ENCODE peak calls at places on chromosomes 7 and 10, in six cellular contexts. G, E, C, F, J and Z are unnamed samples.

GRCh38 chr7:129006636-129007414 is 48.1 kb downstream of the TNPO3 start:
- DNase-seq in C (no peak), F (peak), E (peak), G (no peak), J (no peak), Z (no peak)

GRCh38 chr10:1061930-1062769 is 6.0 kb downstream of the WDR37 start:
- DNase-seq in G (peak), E (peak), F (peak), J (no peak), C (no peak), Z (no peak)

GRCh38 chr10:62816179-62817119 is at the start of gene EGR2:
- DNase-seq in C (peak), G (peak), J (peak), E (peak), F (peak), Z (peak)

GRCh38 chr10:73183882-73184281 is 16.0 kb downstream of the FAM149B1 start:
- DNase-seq in J (no peak), G (peak), E (peak), F (peak), C (no peak), Z (no peak)

GRCh38 chr7:101779267-101779666 is 38.2 kb upstream of the CUX1 start:
- DNase-seq in F (peak), C (no peak), G (no peak), J (no peak), E (peak), Z (no peak)

GRCh38 chr7:100087055-100087750 is 1.6 kb upstream of the COPS6 start:
- DNase-seq in F (peak), J (no peak), E (peak), C (no peak), G (peak), Z (no peak)

GRCh38 chr10:75410135-75410787 is 8.7 kb upstream of the ZNF503 start:
- DNase-seq in E (no peak), C (peak), G (no peak), F (no peak), J (no peak), Z (no peak)

GRCh38 chr10:36170943-36171501 is 528.9 kb upstream of the FZD8 start:
- DNase-seq in E (no peak), G (no peak), F (no peak), C (no peak), J (no peak), Z (no peak)

GRCh38 chr10:88114368-88114767 is 250.9 kb downstream of the PTEN start:
- DNase-seq in E (peak), G (peak), F (no peak), J (no peak), C (peak), Z (peak)

DNA sequence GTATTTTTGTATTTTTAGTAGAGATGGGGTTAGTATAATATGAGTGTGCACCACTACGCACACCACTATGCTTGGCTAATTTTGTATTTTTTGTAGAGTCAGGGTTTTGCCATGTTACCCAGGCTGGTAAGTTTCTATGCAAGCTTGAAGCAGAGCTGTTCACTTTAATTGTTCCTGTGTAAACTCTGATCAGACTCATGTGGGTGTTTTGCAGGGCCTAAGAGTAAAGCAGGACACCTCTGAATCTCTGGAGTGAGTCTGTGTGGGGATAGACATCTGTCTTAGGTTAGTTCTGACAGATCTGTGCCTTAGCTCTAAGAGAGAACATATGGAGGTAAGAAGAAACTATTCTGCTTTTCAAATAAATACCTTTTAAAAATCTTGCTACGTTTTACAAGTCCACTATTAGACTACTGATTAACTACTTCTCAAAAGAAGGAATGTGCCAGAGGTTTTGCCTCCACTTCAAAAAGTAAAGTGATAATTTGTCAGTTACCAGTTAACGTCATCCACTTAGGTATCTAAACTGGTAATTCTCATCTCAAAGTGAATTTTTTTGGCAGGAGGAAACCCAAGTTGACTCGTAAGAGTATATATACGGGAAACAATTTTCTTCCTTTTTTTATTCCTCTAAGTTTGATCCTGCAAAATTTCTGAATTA is 1.1 kb downstream of the COL17A1 start:
- DNase-seq in J (no peak), E (no peak), C (no peak), G (no peak), F (no peak), Z (no peak)
- H3K27ac ChIP-seq in J (no peak), E (no peak), C (no peak), G (no peak), F (no peak), Z (no peak)

GRCh38 chr7:107995184-107996071 is 7.5 kb downstream of the LAMB1 start:
- DNase-seq in C (peak), J (no peak), G (peak), E (peak), F (peak), Z (no peak)
- TF ChIP-seq CTCF in C (no peak), J (no peak), G (no peak), E (no peak), F (no peak), Z (no peak)

GRCh38 chr7:13742126-13742525 is 247.3 kb downstream of the ETV1 start:
- DNase-seq in C (peak), E (peak), J (no peak), G (peak), F (peak), Z (no peak)

GRCh38 chr7:13745530-13745929 is 243.9 kb downstream of the ETV1 start:
- DNase-seq in C (no peak), F (no peak), J (no peak), E (no peak), G (no peak), Z (no peak)

GRCh38 chr7:13737563-13737962 is 251.9 kb downstream of the ETV1 start:
- DNase-seq in C (no peak), G (no peak), J (no peak), E (no peak), F (no peak), Z (no peak)

DNA sequence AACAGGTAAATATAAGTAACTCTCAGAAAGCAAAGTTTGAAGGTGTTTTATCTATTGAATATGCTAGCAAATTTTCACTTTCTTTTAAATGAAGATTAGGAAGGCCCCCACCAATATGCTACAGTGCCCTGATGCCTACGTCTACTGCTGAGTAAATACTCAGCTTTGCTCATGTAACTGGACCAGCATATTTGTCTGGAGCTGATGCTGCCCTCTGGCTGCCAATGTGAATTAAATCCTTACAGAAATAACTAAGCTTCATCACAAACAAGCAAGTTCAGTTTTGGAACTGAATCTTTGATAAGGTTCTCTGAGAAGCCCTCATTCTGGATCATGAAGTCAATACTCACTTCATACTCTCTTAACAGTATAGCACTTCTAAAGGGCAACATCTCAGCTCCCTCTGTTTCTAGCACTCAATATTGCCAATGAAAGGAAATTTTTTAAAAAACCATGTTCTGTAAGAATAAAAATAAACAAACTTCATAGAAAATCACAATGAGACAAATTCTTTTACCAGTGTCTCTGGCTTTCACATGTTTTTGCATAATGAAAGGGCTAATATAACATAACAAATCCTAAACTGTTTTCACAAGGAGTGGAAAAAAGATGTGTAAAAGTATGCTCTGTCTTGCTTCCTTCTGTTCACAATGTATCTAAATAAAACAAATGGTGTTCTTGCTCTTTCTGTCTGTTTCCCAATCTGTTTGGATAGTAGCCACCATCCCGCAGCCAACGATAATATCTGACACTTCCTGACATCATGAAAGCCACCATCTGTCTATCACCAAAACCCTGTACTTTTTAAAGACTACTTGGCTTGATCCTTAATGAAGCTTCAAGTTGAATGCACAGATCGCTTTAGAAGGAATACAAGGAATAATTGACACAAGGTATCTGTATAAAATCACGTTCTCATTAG is 246.5 kb downstream of the ETV1 start:
- DNase-seq in E (peak), J (no peak), C (peak), F (peak), G (peak), Z (no peak)
- H3K27ac ChIP-seq in E (no peak), J (no peak), C (no peak), F (no peak), G (peak), Z (no peak)

GRCh38 chr7:141649137-141649864 is 52.7 kb downstream of the DENND11 start:
- DNase-seq in G (no peak), C (no peak), J (no peak), E (peak), F (peak), Z (no peak)

GRCh38 chr7:141649865-141650499 is 52.0 kb downstream of the DENND11 start:
- DNase-seq in E (peak), F (peak), J (peak), G (peak), C (peak), Z (no peak)

GRCh38 chr7:141651417-141651816 is 50.5 kb downstream of the DENND11 start:
- DNase-seq in J (no peak), F (no peak), G (no peak), C (no peak), E (no peak), Z (no peak)

GRCh38 chr7:141654551-141654950 is 47.4 kb downstream of the DENND11 start:
- DNase-seq in F (peak), G (peak), J (no peak), E (peak), C (peak), Z (peak)

DNA sequence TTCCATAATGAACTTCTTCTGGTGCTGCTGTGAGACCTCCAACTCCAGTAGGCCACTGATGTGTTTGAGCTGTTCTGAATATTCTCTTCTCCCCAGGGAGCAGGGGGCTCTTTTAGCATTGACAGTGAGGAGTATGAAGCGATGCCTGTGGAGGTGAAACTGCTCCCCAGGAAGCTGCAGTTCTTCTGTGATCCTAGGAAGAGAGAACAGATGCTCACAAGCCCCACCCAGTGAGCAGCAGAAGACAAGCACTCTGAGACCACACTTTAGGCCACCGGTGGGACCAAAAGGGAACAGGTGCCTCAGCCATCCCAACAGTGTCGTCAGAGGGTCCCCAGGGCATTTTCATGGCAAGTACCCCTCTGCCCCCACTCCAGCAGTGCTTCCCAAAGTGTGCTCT is 49.3 kb downstream of the DENND11 start:
- DNase-seq in E (no peak), F (no peak), G (no peak), C (peak), J (no peak), Z (no peak)
- TF ChIP-seq CTCF in E (no peak), F (no peak), G (no peak), C (no peak), J (no peak), Z (no peak)

DNA sequence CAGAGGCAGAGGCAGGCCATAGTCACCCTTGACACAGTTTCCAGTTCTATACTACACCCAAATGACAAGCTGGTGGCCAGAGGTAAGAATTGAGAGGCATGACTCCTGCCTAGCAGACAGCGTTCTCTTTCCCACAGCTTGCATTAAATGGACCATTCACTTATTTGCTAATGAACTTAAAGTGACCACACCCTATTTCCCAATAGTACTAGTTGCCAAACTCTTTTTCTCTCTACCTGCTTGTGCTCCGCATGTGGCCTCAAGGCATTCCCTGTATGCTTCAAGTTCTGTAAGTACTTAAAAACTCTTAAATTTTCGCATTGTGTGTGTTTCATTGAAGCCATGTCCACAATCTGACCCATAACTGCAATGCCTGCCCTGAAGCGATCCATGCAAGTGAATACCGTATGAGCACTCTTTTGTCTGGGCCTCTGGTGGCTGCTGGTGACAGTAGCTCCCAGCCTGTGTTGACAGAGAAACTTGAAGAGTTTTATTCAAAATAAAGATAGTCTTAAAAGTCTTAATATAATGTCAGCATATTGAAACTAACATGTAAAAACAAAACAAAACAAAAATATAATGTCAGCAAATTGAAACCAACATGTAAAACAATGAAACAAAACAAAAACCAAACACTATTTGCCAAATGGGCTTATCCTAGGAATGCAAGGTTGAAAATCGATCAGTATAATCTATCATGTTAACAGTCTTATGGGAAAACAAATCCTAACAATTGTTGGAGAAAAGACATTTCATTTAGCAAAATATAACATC is 73.6 kb downstream of the CCSER2 start:
- DNase-seq in G (no peak), C (peak), F (peak), E (no peak), J (no peak), Z (no peak)
- H3K27ac ChIP-seq in G (no peak), C (no peak), F (no peak), E (no peak), J (no peak), Z (no peak)

GRCh38 chr7:66905243-66905642 is 15.8 kb upstream of the TMEM248 start:
- DNase-seq in F (no peak), G (no peak), J (no peak), C (no peak), E (no peak), Z (no peak)

GRCh38 chr7:66904063-66904593 is 16.9 kb upstream of the TMEM248 start:
- DNase-seq in C (no peak), J (no peak), G (no peak), F (no peak), E (no peak), Z (no peak)

GRCh38 chr7:66903360-66904062 is 17.5 kb upstream of the TMEM248 start:
- DNase-seq in E (no peak), G (no peak), F (no peak), C (no peak), J (no peak), Z (no peak)

GRCh38 chr7:66907731-66908130 is 13.3 kb upstream of the TMEM248 start:
- DNase-seq in C (no peak), F (no peak), G (no peak), J (no peak), E (no peak), Z (no peak)

DNA sequence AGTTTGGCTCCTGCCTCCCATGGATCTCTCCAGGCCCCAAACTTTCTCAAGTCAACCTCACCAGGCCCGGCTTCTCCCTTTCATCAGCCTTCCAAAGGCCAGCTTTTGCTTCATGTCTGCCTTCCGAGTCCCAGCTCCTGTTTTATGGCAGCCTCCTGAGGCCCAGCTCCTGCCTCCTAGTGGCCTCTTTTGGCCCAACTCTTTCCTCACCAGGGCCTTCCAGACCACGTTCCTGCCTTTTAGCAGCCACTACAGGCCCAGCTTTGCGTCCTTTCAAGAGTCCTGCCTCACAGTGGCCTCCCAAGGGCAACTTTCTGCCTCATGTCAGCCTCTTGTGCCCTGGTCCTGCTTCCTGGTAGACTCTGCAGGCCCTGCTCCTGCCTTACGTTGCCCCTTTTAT is 15.3 kb upstream of the TMEM248 start:
- DNase-seq in G (no peak), C (peak), E (no peak), J (no peak), F (no peak), Z (no peak)
- TF ChIP-seq CTCF in G (peak), C (peak), E (peak), J (no peak), F (no peak), Z (no peak)

GRCh38 chr7:27107391-27107900 is 5.0 kb upstream of the HOXA2 start:
- DNase-seq in C (no peak), G (no peak), J (no peak), E (peak), F (peak), Z (no peak)

GRCh38 chr7:27106181-27106905 is 3.9 kb upstream of the HOXA2 start:
- DNase-seq in G (no peak), C (peak), F (peak), J (no peak), E (peak), Z (no peak)

GRCh38 chr7:27106906-27107250 is 4.4 kb upstream of the HOXA2 start:
- DNase-seq in J (no peak), G (no peak), C (no peak), E (no peak), F (no peak), Z (no peak)

GRCh38 chr7:27108390-27109127 is 6.1 kb upstream of the HOXA2 start:
- DNase-seq in E (peak), F (peak), G (no peak), J (peak), C (peak), Z (no peak)

DNA sequence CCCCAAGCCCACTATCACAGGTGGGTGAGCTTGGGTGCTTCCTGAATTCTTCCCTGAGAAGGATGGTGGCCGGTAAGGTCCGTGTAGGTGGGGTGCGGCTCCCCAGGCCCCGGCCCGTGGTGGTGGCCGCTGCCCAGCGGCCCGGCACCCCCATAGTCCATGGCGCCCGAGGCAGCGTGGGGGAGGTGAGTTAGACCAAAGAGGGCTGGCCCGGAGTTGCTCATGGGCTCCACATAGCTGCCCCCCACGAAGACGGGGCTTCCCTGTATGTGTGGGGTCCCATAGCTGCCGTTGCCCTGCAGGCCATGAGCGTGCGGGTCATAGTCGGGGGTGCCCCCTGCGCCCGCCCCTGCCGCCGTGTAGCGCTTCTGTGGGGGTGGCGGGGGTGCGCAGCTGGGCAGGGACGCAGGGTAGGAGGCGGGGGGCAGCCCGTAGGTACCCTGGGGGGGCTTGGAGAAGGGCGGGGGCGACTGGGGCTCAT is 5.5 kb upstream of the HOXA2 start:
- DNase-seq in F (peak), J (peak), E (peak), G (no peak), C (peak), Z (no peak)
- H3K27ac ChIP-seq in F (peak), J (peak), E (peak), G (no peak), C (no peak), Z (no peak)